ENCODE peak calls at places on chromosome 4, in six cellular contexts. One of them, this sample, is unnamed.

GRCh38 chr4:110371016-110371795 is 104.7 kb upstream of the ENPEP start:
- DNase-seq in MCF 10A: no peak
- DNase-seq in DND-41: no peak
- DNase-seq in dorsolateral prefrontal cortex: no peak
- DNase-seq in upper lobe of right lung: no peak
- DNase-seq in A549: no peak
- DNase-seq in this sample: no peak

GRCh38 chr4:90198086-90198847 is 71.1 kb downstream of the CCSER1 start:
- DNase-seq in A549: no peak
- DNase-seq in DND-41: no peak
- DNase-seq in upper lobe of right lung: no peak
- DNase-seq in dorsolateral prefrontal cortex: no peak
- DNase-seq in MCF 10A: no peak
- DNase-seq in this sample: no peak

GRCh38 chr4:84451546-84451945 is 47.5 kb downstream of the NKX6-1 start:
- DNase-seq in upper lobe of right lung: no peak
- DNase-seq in dorsolateral prefrontal cortex: no peak
- DNase-seq in MCF 10A: peak
- DNase-seq in A549: no peak
- DNase-seq in DND-41: no peak
- DNase-seq in this sample: no peak

GRCh38 chr4:102608190-102608589 is 107.0 kb downstream of the NFKB1 start:
- DNase-seq in MCF 10A: no peak
- DNase-seq in upper lobe of right lung: no peak
- DNase-seq in A549: no peak
- DNase-seq in dorsolateral prefrontal cortex: no peak
- DNase-seq in DND-41: no peak
- DNase-seq in this sample: no peak

GRCh38 chr4:113673450-113673849 is 88.1 kb downstream of the CAMK2D start:
- DNase-seq in A549: no peak
- DNase-seq in DND-41: peak
- DNase-seq in dorsolateral prefrontal cortex: no peak
- DNase-seq in upper lobe of right lung: no peak
- DNase-seq in MCF 10A: peak
- DNase-seq in this sample: peak

GRCh38 chr4:73664470-73664869 is 44.2 kb upstream of the RASSF6 start:
- DNase-seq in MCF 10A: no peak
- DNase-seq in upper lobe of right lung: no peak
- DNase-seq in DND-41: no peak
- DNase-seq in A549: no peak
- DNase-seq in dorsolateral prefrontal cortex: no peak
- DNase-seq in this sample: no peak

GRCh38 chr4:187294861-187295260 is 571.2 kb upstream of the FAT1 start:
- DNase-seq in A549: no peak
- DNase-seq in DND-41: no peak
- DNase-seq in upper lobe of right lung: no peak
- DNase-seq in MCF 10A: peak
- DNase-seq in dorsolateral prefrontal cortex: no peak
- DNase-seq in this sample: no peak

GRCh38 chr4:150948069-150948468 is 67.0 kb downstream of the LRBA start:
- DNase-seq in DND-41: no peak
- DNase-seq in A549: no peak
- DNase-seq in dorsolateral prefrontal cortex: no peak
- DNase-seq in MCF 10A: no peak
- DNase-seq in upper lobe of right lung: no peak
- DNase-seq in this sample: no peak

GRCh38 chr4:86302242-86302641 is 57.6 kb downstream of the MAPK10 start:
- DNase-seq in upper lobe of right lung: no peak
- DNase-seq in A549: no peak
- DNase-seq in dorsolateral prefrontal cortex: peak
- DNase-seq in DND-41: no peak
- DNase-seq in MCF 10A: peak
- DNase-seq in this sample: no peak

GRCh38 chr4:103626296-103626695 is 93.5 kb downstream of the TACR3 start:
- DNase-seq in A549: no peak
- DNase-seq in upper lobe of right lung: no peak
- DNase-seq in MCF 10A: no peak
- DNase-seq in dorsolateral prefrontal cortex: no peak
- DNase-seq in DND-41: no peak
- DNase-seq in this sample: no peak

GRCh38 chr4:164621886-164622521 is 131.9 kb upstream of the SMIM31 start:
- DNase-seq in upper lobe of right lung: no peak
- DNase-seq in DND-41: no peak
- DNase-seq in A549: no peak
- DNase-seq in dorsolateral prefrontal cortex: no peak
- DNase-seq in MCF 10A: peak
- DNase-seq in this sample: no peak

GRCh38 chr4:44438687-44439086 is 9.9 kb downstream of the KCTD8 start:
- DNase-seq in A549: no peak
- DNase-seq in upper lobe of right lung: no peak
- DNase-seq in dorsolateral prefrontal cortex: no peak
- DNase-seq in MCF 10A: no peak
- DNase-seq in DND-41: no peak
- DNase-seq in this sample: no peak

GRCh38 chr4:94634266-94634665 is 123.5 kb upstream of the BMPR1B start:
- DNase-seq in A549: no peak
- DNase-seq in MCF 10A: no peak
- DNase-seq in dorsolateral prefrontal cortex: no peak
- DNase-seq in upper lobe of right lung: no peak
- DNase-seq in DND-41: no peak
- DNase-seq in this sample: no peak

GRCh38 chr4:81491943-81492342 is 20.2 kb upstream of the RASGEF1B start:
- DNase-seq in MCF 10A: no peak
- DNase-seq in upper lobe of right lung: no peak
- DNase-seq in dorsolateral prefrontal cortex: no peak
- DNase-seq in DND-41: no peak
- DNase-seq in A549: no peak
- DNase-seq in this sample: no peak

GRCh38 chr4:161936625-161937133 is 227.1 kb downstream of the FSTL5 start:
- DNase-seq in DND-41: no peak
- DNase-seq in A549: peak
- DNase-seq in dorsolateral prefrontal cortex: no peak
- DNase-seq in upper lobe of right lung: no peak
- DNase-seq in MCF 10A: peak
- DNase-seq in this sample: no peak

GRCh38 chr4:7909966-7910720 is 29.5 kb downstream of the AFAP1 start:
- DNase-seq in DND-41: no peak
- DNase-seq in dorsolateral prefrontal cortex: no peak
- DNase-seq in upper lobe of right lung: no peak
- DNase-seq in MCF 10A: peak
- DNase-seq in A549: no peak
- DNase-seq in this sample: no peak

GRCh38 chr4:89024051-89024675 is 32.8 kb downstream of the FAM13A start:
- DNase-seq in MCF 10A: peak
- DNase-seq in dorsolateral prefrontal cortex: no peak
- DNase-seq in DND-41: peak
- DNase-seq in A549: peak
- DNase-seq in upper lobe of right lung: no peak
- DNase-seq in this sample: peak

GRCh38 chr4:177070533-177070932 is 239.1 kb upstream of the NEIL3 start:
- DNase-seq in MCF 10A: no peak
- DNase-seq in DND-41: no peak
- DNase-seq in A549: no peak
- DNase-seq in dorsolateral prefrontal cortex: no peak
- DNase-seq in upper lobe of right lung: no peak
- DNase-seq in this sample: no peak

GRCh38 chr4:6362896-6363295 is 93.2 kb downstream of the WFS1 start:
- DNase-seq in A549: no peak
- DNase-seq in upper lobe of right lung: no peak
- DNase-seq in MCF 10A: peak
- DNase-seq in dorsolateral prefrontal cortex: no peak
- DNase-seq in DND-41: peak
- DNase-seq in this sample: peak

GRCh38 chr4:141391293-141391692 is 170.6 kb downstream of the ZNF330 start:
- DNase-seq in DND-41: no peak
- DNase-seq in A549: no peak
- DNase-seq in dorsolateral prefrontal cortex: no peak
- DNase-seq in upper lobe of right lung: no peak
- DNase-seq in MCF 10A: peak
- DNase-seq in this sample: no peak

GRCh38 chr4:76549765-76550164 is 114.7 kb downstream of the SHROOM3 start:
- DNase-seq in dorsolateral prefrontal cortex: no peak
- DNase-seq in DND-41: no peak
- DNase-seq in A549: no peak
- DNase-seq in upper lobe of right lung: no peak
- DNase-seq in MCF 10A: no peak
- DNase-seq in this sample: no peak

GRCh38 chr4:150664935-150665334 is 83.0 kb downstream of the MAB21L2 start:
- DNase-seq in MCF 10A: peak
- DNase-seq in dorsolateral prefrontal cortex: no peak
- DNase-seq in DND-41: no peak
- DNase-seq in A549: no peak
- DNase-seq in upper lobe of right lung: no peak
- DNase-seq in this sample: no peak

GRCh38 chr4:1366371-1367229 is 19.6 kb downstream of the UVSSA start:
- DNase-seq in DND-41: no peak
- DNase-seq in upper lobe of right lung: peak
- DNase-seq in MCF 10A: no peak
- DNase-seq in dorsolateral prefrontal cortex: peak
- DNase-seq in A549: no peak
- DNase-seq in this sample: no peak

GRCh38 chr4:88937081-88937480 is 119.9 kb downstream of the FAM13A start:
- DNase-seq in DND-41: no peak
- DNase-seq in MCF 10A: no peak
- DNase-seq in A549: no peak
- DNase-seq in upper lobe of right lung: no peak
- DNase-seq in dorsolateral prefrontal cortex: no peak
- DNase-seq in this sample: no peak

GRCh38 chr4:788636-789297 is 37.2 kb downstream of the CPLX1 start:
- DNase-seq in MCF 10A: no peak
- DNase-seq in upper lobe of right lung: no peak
- DNase-seq in dorsolateral prefrontal cortex: peak
- DNase-seq in DND-41: no peak
- DNase-seq in A549: no peak
- DNase-seq in this sample: no peak

GRCh38 chr4:77007358-77008230 is 58.0 kb downstream of the SEPTIN11 start:
- DNase-seq in A549: no peak
- DNase-seq in upper lobe of right lung: no peak
- DNase-seq in DND-41: no peak
- DNase-seq in MCF 10A: peak
- DNase-seq in dorsolateral prefrontal cortex: no peak
- DNase-seq in this sample: peak

GRCh38 chr4:92047209-92047877 is 256.4 kb upstream of the GRID2 start:
- DNase-seq in MCF 10A: peak
- DNase-seq in dorsolateral prefrontal cortex: no peak
- DNase-seq in DND-41: no peak
- DNase-seq in A549: no peak
- DNase-seq in upper lobe of right lung: no peak
- DNase-seq in this sample: no peak

GRCh38 chr4:155796031-155796430 is 37.2 kb downstream of the GUCY1B1 start:
- DNase-seq in DND-41: no peak
- DNase-seq in MCF 10A: peak
- DNase-seq in upper lobe of right lung: no peak
- DNase-seq in A549: peak
- DNase-seq in dorsolateral prefrontal cortex: no peak
- DNase-seq in this sample: no peak
- TF ChIP-seq CTCF in DND-41: peak
- TF ChIP-seq CTCF in MCF 10A: no peak
- TF ChIP-seq CTCF in upper lobe of right lung: peak
- TF ChIP-seq CTCF in A549: no peak
- TF ChIP-seq CTCF in dorsolateral prefrontal cortex: no peak
- TF ChIP-seq CTCF in this sample: peak

DNA sequence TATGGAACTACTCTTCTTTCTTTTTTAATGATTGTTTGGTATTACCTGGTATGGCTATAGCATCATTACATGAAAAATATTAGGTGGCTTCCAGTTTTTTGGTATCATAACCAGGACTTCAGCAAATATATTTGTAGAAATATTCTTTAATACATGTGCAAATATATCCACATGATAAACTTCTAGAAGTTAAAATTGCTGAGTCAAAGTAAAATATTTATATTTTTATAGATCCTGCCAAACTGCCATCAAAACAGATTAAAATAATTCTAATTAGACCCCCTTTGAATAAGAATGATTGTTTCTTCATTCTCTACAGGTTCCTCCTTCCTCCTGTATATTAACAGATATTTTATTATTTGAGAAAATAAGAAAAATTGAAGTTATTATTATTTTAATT is 708.5 kb upstream of the INTU start:
- DNase-seq in A549: no peak
- DNase-seq in dorsolateral prefrontal cortex: no peak
- DNase-seq in MCF 10A: no peak
- DNase-seq in DND-41: no peak
- DNase-seq in upper lobe of right lung: no peak
- DNase-seq in this sample: no peak
- TF ChIP-seq CTCF in A549: no peak
- TF ChIP-seq CTCF in dorsolateral prefrontal cortex: no peak
- TF ChIP-seq CTCF in MCF 10A: no peak
- TF ChIP-seq CTCF in DND-41: no peak
- TF ChIP-seq CTCF in upper lobe of right lung: no peak
- TF ChIP-seq CTCF in this sample: no peak

GRCh38 chr4:3059090-3059428 is 15.3 kb downstream of the HTT-AS start:
- DNase-seq in dorsolateral prefrontal cortex: no peak
- DNase-seq in A549: no peak
- DNase-seq in DND-41: no peak
- DNase-seq in upper lobe of right lung: no peak
- DNase-seq in MCF 10A: no peak
- DNase-seq in this sample: no peak
- TF ChIP-seq CTCF in dorsolateral prefrontal cortex: no peak
- TF ChIP-seq CTCF in A549: no peak
- TF ChIP-seq CTCF in DND-41: no peak
- TF ChIP-seq CTCF in upper lobe of right lung: no peak
- TF ChIP-seq CTCF in MCF 10A: no peak
- TF ChIP-seq CTCF in this sample: no peak

GRCh38 chr4:185229021-185229818 is 19.8 kb downstream of the SNX25 start:
- DNase-seq in dorsolateral prefrontal cortex: no peak
- DNase-seq in MCF 10A: no peak
- DNase-seq in DND-41: no peak
- DNase-seq in A549: no peak
- DNase-seq in upper lobe of right lung: no peak
- DNase-seq in this sample: no peak

GRCh38 chr4:185224597-185224996 is 15.2 kb downstream of the SNX25 start:
- DNase-seq in DND-41: no peak
- DNase-seq in upper lobe of right lung: no peak
- DNase-seq in dorsolateral prefrontal cortex: no peak
- DNase-seq in MCF 10A: no peak
- DNase-seq in A549: no peak
- DNase-seq in this sample: no peak

GRCh38 chr4:185222598-185222997 is 13.2 kb downstream of the SNX25 start:
- DNase-seq in A549: no peak
- DNase-seq in dorsolateral prefrontal cortex: no peak
- DNase-seq in DND-41: no peak
- DNase-seq in MCF 10A: no peak
- DNase-seq in upper lobe of right lung: no peak
- DNase-seq in this sample: no peak

GRCh38 chr4:185227713-185228278 is 18.4 kb downstream of the SNX25 start:
- DNase-seq in dorsolateral prefrontal cortex: no peak
- DNase-seq in MCF 10A: no peak
- DNase-seq in A549: no peak
- DNase-seq in upper lobe of right lung: no peak
- DNase-seq in DND-41: no peak
- DNase-seq in this sample: no peak

DNA sequence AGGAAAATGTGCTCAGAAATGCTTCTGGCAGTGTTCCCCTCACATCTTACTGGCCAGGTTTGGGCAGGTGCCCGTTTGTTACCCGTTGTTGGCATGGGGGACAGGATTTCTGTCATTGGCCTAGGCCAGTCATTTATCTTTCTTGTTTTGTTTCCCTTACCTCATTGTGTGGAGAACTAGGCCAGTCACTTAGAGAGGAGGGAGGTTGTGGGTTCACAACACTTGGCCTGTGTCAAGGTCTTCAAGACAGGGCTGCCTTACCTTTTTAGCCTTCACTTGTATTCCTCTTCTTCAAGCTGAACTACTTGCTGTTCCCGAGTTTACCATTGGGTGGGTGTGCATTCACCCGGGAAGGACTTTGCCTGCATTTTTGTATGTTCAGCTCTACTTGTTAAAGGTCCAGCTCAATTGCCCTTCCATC is 17.7 kb downstream of the SNX25 start:
- DNase-seq in upper lobe of right lung: no peak
- DNase-seq in MCF 10A: no peak
- DNase-seq in A549: no peak
- DNase-seq in DND-41: no peak
- DNase-seq in dorsolateral prefrontal cortex: no peak
- DNase-seq in this sample: no peak
- TF ChIP-seq CTCF in upper lobe of right lung: no peak
- TF ChIP-seq CTCF in MCF 10A: no peak
- TF ChIP-seq CTCF in A549: no peak
- TF ChIP-seq CTCF in DND-41: peak
- TF ChIP-seq CTCF in dorsolateral prefrontal cortex: no peak
- TF ChIP-seq CTCF in this sample: no peak

This sample was measured in activated CD8-positive, alpha-beta T cell treated with anti-CD3 and anti-CD28 coated beads for 36 hours.